ENCODE peak calls at places on chromosome 4, in four cellular contexts. V is H9, U is mesendoderm, Y is H1. D is an unnamed sample.

GRCh38 chr4:150078041-150078995 is at the start of gene DCLK2:
- DNase-seq in U (peak), Y (peak), V (peak), D (peak)

GRCh38 chr4:141652161-141652778 is 15.9 kb downstream of the IL15 start:
- DNase-seq in U (no peak), Y (no peak), V (no peak), D (peak)

GRCh38 chr4:109998867-109999303 is 86.2 kb downstream of the EGF start:
- DNase-seq in U (peak), Y (no peak), V (no peak), D (peak)

GRCh38 chr4:159551268-159551667 is 448.4 kb downstream of the RAPGEF2 start:
- DNase-seq in V (no peak), Y (no peak), U (no peak), D (no peak)

GRCh38 chr4:124583797-124584196 is 128.7 kb downstream of the ANKRD50 start:
- DNase-seq in Y (no peak), V (no peak), U (no peak), D (no peak)

GRCh38 chr4:83356899-83357661 is 22.4 kb upstream of the HPSE start:
- DNase-seq in V (no peak), Y (no peak), U (peak), D (peak)

GRCh38 chr4:164892018-164892417 is 15.0 kb downstream of the APELA start:
- DNase-seq in Y (no peak), V (no peak), U (no peak), D (no peak)

GRCh38 chr4:113445286-113445685 is 316.3 kb downstream of the CAMK2D start:
- DNase-seq in U (no peak), V (no peak), Y (no peak), D (peak)

GRCh38 chr4:98625920-98626319 is 32.5 kb downstream of the TSPAN5 start:
- DNase-seq in U (no peak), V (no peak), Y (no peak), D (no peak)

GRCh38 chr4:24594887-24595286 is 10.5 kb upstream of the DHX15 start:
- DNase-seq in V (no peak), Y (no peak), U (no peak), D (peak)

GRCh38 chr4:156781852-156782251 is 189.7 kb downstream of the PDGFC start:
- DNase-seq in U (no peak), V (no peak), Y (no peak), D (peak)

GRCh38 chr4:95693594-95693993 is 144.8 kb upstream of the UNC5C start:
- DNase-seq in V (peak), U (peak), Y (no peak), D (peak)

GRCh38 chr4:136680271-136680670 is 852.0 kb downstream of the PCDH18 start:
- DNase-seq in V (no peak), Y (no peak), U (peak), D (peak)

GRCh38 chr4:129972257-129972656 is 876.3 kb downstream of the C4orf33 start:
- DNase-seq in U (peak), Y (no peak), V (no peak), D (no peak)

GRCh38 chr4:65671402-65671801 is 1.1 kb upstream of the EPHA5 start:
- DNase-seq in Y (no peak), V (no peak), U (peak), D (no peak)

GRCh38 chr4:153676984-153677383 is 7.1 kb upstream of the TLR2 start:
- DNase-seq in Y (no peak), V (no peak), U (no peak), D (peak)

GRCh38 chr4:121182296-121182695 is 18.2 kb upstream of the TNIP3 start:
- DNase-seq in U (no peak), V (no peak), Y (no peak), D (peak)

GRCh38 chr4:119118397-119118796 is 17.2 kb upstream of the MYOZ2 start:
- DNase-seq in U (no peak), Y (no peak), V (no peak), D (no peak)

GRCh38 chr4:7110546-7110945 is 42.7 kb upstream of the GRPEL1 start:
- DNase-seq in Y (no peak), V (no peak), U (no peak), D (no peak)

GRCh38 chr4:71697031-71697430 is 86.8 kb downstream of the GC start:
- DNase-seq in V (no peak), Y (no peak), U (peak), D (no peak)

GRCh38 chr4:140238353-140239041 is 84.5 kb upstream of the MAML3 start:
- DNase-seq in V (peak), U (peak), Y (peak), D (peak)

GRCh38 chr4:165378763-165379631 is at the start of gene CPE:
- DNase-seq in Y (peak), U (peak), V (peak), D (peak)

GRCh38 chr4:82104578-82104977 is 269.2 kb downstream of the HNRNPD start:
- DNase-seq in Y (no peak), U (no peak), V (peak), D (no peak)

GRCh38 chr4:185229021-185229818 is 19.8 kb downstream of the SNX25 start:
- DNase-seq in Y (no peak), U (peak), V (no peak), D (no peak)

GRCh38 chr4:33086351-33086900 is 2366.3 kb downstream of the PCDH7 start:
- DNase-seq in U (no peak), V (no peak), Y (no peak), D (no peak)

GRCh38 chr4:74376888-74377483 is 12.0 kb downstream of the EREG start:
- DNase-seq in Y (no peak), U (peak), V (no peak), D (peak)

GRCh38 chr4:169103966-169104412 is 93.9 kb upstream of the CBR4 start:
- DNase-seq in Y (peak), U (peak), V (peak), D (no peak)

GRCh38 chr4:98710831-98711230 is 52.4 kb upstream of the TSPAN5 start:
- DNase-seq in U (peak), V (no peak), Y (no peak), D (no peak)

GRCh38 chr4:146330392-146330791 is 116.1 kb downstream of the REELD1 start:
- DNase-seq in Y (no peak), V (no peak), U (no peak), D (peak)

GRCh38 chr4:94892051-94892450 is 134.3 kb downstream of the BMPR1B start:
- DNase-seq in V (no peak), U (no peak), Y (no peak), D (no peak)

DNA sequence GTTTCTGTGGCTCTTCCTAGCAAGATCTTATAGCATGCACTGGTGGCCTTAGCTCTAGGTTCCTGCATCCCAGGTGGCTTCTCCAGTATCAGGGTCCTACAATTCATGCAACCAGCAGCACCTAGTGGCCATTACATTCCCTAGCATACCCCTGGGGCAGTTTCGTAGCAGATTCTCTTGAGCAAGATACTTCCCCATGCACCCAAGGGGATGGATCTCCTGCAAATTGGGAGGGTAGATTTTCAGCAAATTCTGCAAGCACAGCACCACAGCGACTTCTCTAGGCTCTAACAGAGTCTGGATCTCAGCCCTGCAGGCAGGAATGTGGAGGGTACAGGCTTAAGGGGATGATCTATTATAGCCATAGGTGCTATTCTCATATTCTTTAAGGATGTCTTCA is 13.1 kb upstream of the SLC9B1 start:
- DNase-seq in U (peak), Y (no peak), V (peak), D (peak)
- H4K5ac ChIP-seq in U (no peak), Y (no peak), V (no peak), D (no peak)

GRCh38 chr4:63211377-63211776 is 1197.9 kb downstream of the TECRL start:
- DNase-seq in Y (no peak), U (no peak), V (no peak), D (no peak)
- H4K5ac ChIP-seq in Y (no peak), U (no peak), V (no peak), D (no peak)

GRCh38 chr4:8901335-8901734 is 29.7 kb upstream of the HMX1 start:
- DNase-seq in Y (no peak), U (no peak), V (no peak), D (no peak)
- H4K5ac ChIP-seq in Y (no peak), U (no peak), V (no peak), D (no peak)

DNA sequence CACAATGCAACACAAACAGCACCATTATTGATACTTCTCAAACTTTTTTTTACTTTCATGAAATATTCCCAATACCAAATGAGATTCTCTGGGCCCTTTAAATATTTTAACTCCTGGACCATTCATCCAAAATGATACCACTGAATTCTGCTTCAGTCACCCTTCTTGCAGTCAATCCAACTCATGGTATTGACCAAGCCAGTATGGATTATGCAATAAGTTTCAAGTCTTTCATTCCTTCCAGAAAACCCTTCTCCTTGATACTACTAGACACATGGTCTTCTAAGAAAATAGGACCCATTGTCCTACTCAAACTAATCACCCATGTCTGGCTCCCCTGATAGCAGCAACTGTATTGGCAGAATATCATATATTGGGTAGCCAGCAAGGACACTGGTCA is 23.0 kb downstream of the ZNF721 start:
- DNase-seq in Y (no peak), V (no peak), U (no peak), D (no peak)
- H4K5ac ChIP-seq in Y (no peak), V (no peak), U (no peak), D (no peak)

GRCh38 chr4:114807357-114807756 is 208.8 kb downstream of the UGT8 start:
- DNase-seq in Y (no peak), U (no peak), V (no peak), D (no peak)
- H4K5ac ChIP-seq in Y (no peak), U (no peak), V (no peak), D (no peak)

D was measured in IMR-90.